ENCODE peak calls at places on chromosomes 4 and X, in ten cellular contexts. W, G, L, Z, V, C, J, Y, K and R are unnamed samples. For H3K4me1, the result is how much of the 10 kb centered on the place peaks cover.

GRCh38 chr4:148120216-148120615 is 322.0 kb downstream of the NR3C2 start:
- DNase-seq in L (no peak), K (no peak), J (no peak), G (no peak), Z (peak), V (no peak), Y (no peak), W (no peak), C (no peak), R (no peak)

GRCh38 chr4:18480928-18481327 is 459.4 kb upstream of the LCORL start:
- DNase-seq in K (no peak), Z (no peak), Y (no peak), V (no peak), L (no peak), G (no peak), W (no peak), J (no peak), C (no peak), R (no peak)

GRCh38 chr4:7392438-7393374 is 42.0 kb downstream of the PSAPL1 start:
- DNase-seq in G (peak), J (peak), Y (no peak), W (peak), V (peak), Z (peak), L (no peak), K (no peak), C (no peak), R (no peak)

GRCh38 chr4:1792832-1793495 is at the start of gene FGFR3:
- DNase-seq in C (no peak), J (peak), L (peak), W (peak), K (no peak), Y (no peak), V (no peak), G (peak), Z (peak), R (no peak)

GRCh38 chr4:24722026-24722568 is 73.3 kb upstream of the SOD3 start:
- DNase-seq in L (no peak), K (no peak), J (no peak), W (no peak), Y (no peak), G (no peak), C (no peak), Z (no peak), V (no peak), R (no peak)

GRCh38 chrX:81377329-81377728 is 175.4 kb downstream of the SH3BGRL start:
- DNase-seq in K (no peak), J (peak), G (no peak), Z (peak), L (no peak), Y (no peak), V (peak), W (no peak), C (no peak), R (peak)

GRCh38 chrX:100615015-100615414 is 21.6 kb downstream of the TSPAN6 start:
- DNase-seq in Y (no peak), C (peak), W (no peak), G (peak), Z (peak), J (peak), L (no peak), K (peak), V (peak), R (no peak)

GRCh38 chr4:152962160-152962559 is 26.0 kb downstream of the FHDC1 start:
- DNase-seq in W (no peak), Z (no peak), C (no peak), J (no peak), L (no peak), Y (no peak), V (no peak), G (no peak), K (no peak), R (no peak)

GRCh38 chr4:182978152-182978827 is 61.1 kb upstream of the DCTD start:
- DNase-seq in Z (peak), C (no peak), L (no peak), K (no peak), Y (no peak), W (no peak), V (peak), J (peak), G (no peak), R (no peak)

GRCh38 chr4:81485310-81485980 is 13.7 kb upstream of the RASGEF1B start:
- DNase-seq in W (no peak), G (no peak), K (no peak), Y (no peak), L (no peak), J (no peak), Z (no peak), C (no peak), V (no peak), R (no peak)

GRCh38 chr4:98262431-98262830 is 1.2 kb downstream of the RAP1GDS1 start:
- DNase-seq in K (no peak), Z (peak), W (no peak), J (peak), Y (no peak), C (no peak), V (no peak), L (no peak), G (no peak), R (peak)

GRCh38 chrX:70635227-70635626 is 190.6 kb downstream of the DLG3 start:
- DNase-seq in Y (no peak), J (no peak), G (no peak), W (peak), K (no peak), C (no peak), V (no peak), Z (no peak), L (no peak), R (no peak)

GRCh38 chrX:65932173-65933084 is 107.5 kb downstream of the VSIG4 start:
- DNase-seq in Z (no peak), K (peak), W (no peak), Y (no peak), J (no peak), V (no peak), L (no peak), C (peak), G (no peak), R (no peak)

GRCh38 chr4:52098618-52099017 is 47.5 kb downstream of the SPATA18 start:
- DNase-seq in K (no peak), Z (peak), L (no peak), W (no peak), J (no peak), C (no peak), Y (no peak), V (no peak), G (no peak), R (no peak)

GRCh38 chrX:53362439-53362838 is 60.0 kb downstream of the SMC1A start:
- DNase-seq in K (no peak), G (no peak), W (no peak), V (no peak), Z (no peak), L (no peak), J (no peak), C (no peak), Y (no peak), R (no peak)

GRCh38 chrX:150897371-150898319 is 823 bp downstream of the CD99L2 start:
- DNase-seq in V (peak), C (no peak), Y (no peak), J (peak), W (peak), Z (peak), G (peak), K (no peak), L (peak), R (peak)

GRCh38 chr4:184104419-184105101 is 113.1 kb downstream of the ENPP6 start:
- DNase-seq in Z (no peak), W (no peak), G (no peak), L (no peak), V (peak), J (no peak), Y (no peak), C (no peak), K (no peak), R (no peak)
- H3K27ac ChIP-seq in Z (no peak), W (peak), G (peak), L (no peak), V (no peak), J (peak), Y (peak), C (no peak), K (peak), R (no peak)

GRCh38 chr4:100826808-100827548 is 309.2 kb upstream of the EMCN start:
- DNase-seq in K (no peak), L (no peak), Z (no peak), Y (no peak), V (no peak), G (no peak), J (no peak), C (no peak), W (no peak), R (no peak)

GRCh38 chr4:100826067-100826466 is 308.2 kb upstream of the EMCN start:
- DNase-seq in Z (no peak), C (no peak), K (no peak), L (no peak), V (no peak), G (no peak), Y (no peak), J (no peak), W (no peak), R (no peak)

GRCh38 chr4:100823993-100824323 is 306.1 kb upstream of the EMCN start:
- DNase-seq in V (no peak), Y (no peak), G (no peak), J (no peak), K (no peak), C (no peak), L (no peak), W (no peak), Z (no peak), R (no peak)

GRCh38 chr4:100820249-100820648 is 302.4 kb upstream of the EMCN start:
- DNase-seq in L (no peak), C (no peak), J (no peak), G (no peak), K (no peak), Y (no peak), W (no peak), V (no peak), Z (no peak), R (no peak)

GRCh38 chr4:100823066-100823992 is 305.5 kb upstream of the EMCN start:
- DNase-seq in J (no peak), G (no peak), K (no peak), L (no peak), W (no peak), Y (no peak), C (peak), Z (peak), V (peak), R (no peak)
- H3K4me1 ChIP-seq in J (under half), G (under half), K (under half), L (under half), W (under half), Y (under half), C (under half), Z (under half), V (under half), R (under half)

GRCh38 chrX:103063918-103064434 is at the start of gene BEX1:
- DNase-seq in J (peak), L (no peak), C (no peak), Y (peak), Z (peak), G (peak), K (no peak), V (peak), W (peak), R (peak)
- H3K4me3 ChIP-seq in J (peak), L (no peak), C (no peak), Y (peak), Z (peak), G (peak), K (peak), V (peak), W (peak), R (no peak)

GRCh38 chr4:6385288-6385687 is 87.1 kb downstream of the PPP2R2C start:
- DNase-seq in V (no peak), Y (no peak), L (no peak), G (no peak), W (no peak), K (no peak), J (no peak), Z (no peak), C (no peak), R (no peak)

GRCh38 chr4:6387946-6388345 is 84.5 kb downstream of the PPP2R2C start:
- DNase-seq in Z (no peak), L (no peak), Y (no peak), C (no peak), V (no peak), G (no peak), J (no peak), W (no peak), K (no peak), R (no peak)

GRCh38 chr4:6383929-6384328 is 88.5 kb downstream of the PPP2R2C start:
- DNase-seq in C (no peak), W (no peak), L (no peak), V (no peak), Z (no peak), K (no peak), Y (no peak), G (no peak), J (no peak), R (no peak)

GRCh38 chr4:6388713-6389112 is 83.7 kb downstream of the PPP2R2C start:
- DNase-seq in K (no peak), Z (no peak), J (no peak), Y (no peak), C (no peak), G (no peak), L (no peak), W (no peak), V (no peak), R (no peak)

DNA sequence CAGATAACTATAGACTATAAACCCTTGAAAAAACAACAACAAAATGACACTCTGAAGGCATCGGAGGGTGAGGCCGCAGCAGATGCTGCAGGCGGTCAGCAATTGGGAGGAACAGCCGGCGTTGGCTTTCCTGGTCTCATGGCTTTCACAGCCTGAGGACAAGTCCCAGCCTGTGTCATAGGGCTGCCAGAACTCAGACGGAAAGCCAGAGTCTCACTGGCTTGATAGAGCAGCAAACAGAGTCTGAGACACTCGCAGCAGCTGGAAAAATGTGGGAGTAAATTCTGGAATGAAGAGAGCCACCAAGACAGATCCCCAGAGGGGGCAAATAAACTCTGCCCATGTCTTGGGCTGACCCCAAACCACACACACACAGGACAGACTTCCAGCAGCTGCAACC is 86.3 kb downstream of the PPP2R2C start:
- DNase-seq in Y (no peak), C (no peak), Z (no peak), L (no peak), W (no peak), K (no peak), J (no peak), G (peak), V (no peak), R (no peak)
- H3K27ac ChIP-seq in Y (no peak), C (no peak), Z (no peak), L (no peak), W (no peak), K (no peak), J (no peak), G (no peak), V (no peak), R (no peak)

DNA sequence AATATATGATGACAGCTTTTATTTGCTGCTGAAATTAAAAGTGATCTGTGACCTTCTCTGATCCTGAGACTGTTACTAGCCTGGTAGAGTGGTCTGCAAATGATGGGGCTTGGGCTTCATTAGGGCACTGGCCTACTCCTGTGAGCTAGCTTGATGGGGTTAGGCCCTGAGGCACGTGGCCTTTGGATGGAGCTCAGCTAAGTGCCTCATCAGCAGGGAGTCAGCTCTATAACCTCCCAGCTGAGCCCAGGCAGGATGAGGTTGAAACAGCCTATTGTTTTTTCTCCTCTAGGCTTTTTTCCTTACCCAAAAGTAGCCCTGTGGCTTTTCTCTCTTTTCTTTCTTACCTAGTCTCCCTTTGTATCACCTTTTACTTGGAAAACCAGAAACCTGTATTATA is 92.2 kb downstream of the AFF2 start:
- DNase-seq in W (no peak), C (no peak), V (no peak), Z (no peak), G (no peak), Y (no peak), J (no peak), L (no peak), K (no peak), R (no peak)
- H3K4me1 ChIP-seq in W (under half), C (under half), V (under half), Z (under half), G (under half), Y (under half), J (under half), L (under half), K (under half), R (under half)

DNA sequence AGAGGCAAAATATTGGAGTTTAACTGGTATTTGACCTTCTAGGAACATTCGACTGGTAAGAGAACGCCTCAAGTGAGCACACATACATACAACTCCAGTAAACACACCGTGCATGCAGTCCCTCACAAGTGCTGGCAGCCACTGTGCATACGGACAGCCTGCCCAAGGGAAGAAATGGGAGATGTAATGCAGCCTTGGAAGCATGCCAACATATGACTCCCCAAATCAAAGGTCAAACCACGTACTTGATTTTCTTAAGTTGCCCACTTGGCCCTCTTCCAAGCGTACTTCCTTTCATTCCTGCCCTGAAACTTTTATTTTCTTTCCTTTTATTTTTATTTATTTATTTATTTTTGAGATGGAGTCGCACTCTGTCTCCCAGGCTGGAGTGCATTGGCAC is 206.6 kb downstream of the SPRY1 start:
- DNase-seq in G (no peak), V (peak), L (no peak), J (peak), Z (peak), C (no peak), Y (no peak), K (no peak), W (no peak), R (no peak)
- H3K4me3 ChIP-seq in G (no peak), V (no peak), L (no peak), J (no peak), Z (no peak), C (no peak), Y (no peak), K (no peak), W (no peak), R (no peak)

GRCh38 chr4:169663402-169663801 is 43.0 kb downstream of the CLCN3 start:
- DNase-seq in J (no peak), W (no peak), L (no peak), V (no peak), G (no peak), Y (no peak), K (no peak), Z (no peak), C (no peak), R (no peak)
- H3K27ac ChIP-seq in J (peak), W (no peak), L (no peak), V (no peak), G (peak), Y (no peak), K (no peak), Z (no peak), C (no peak), R (no peak)

DNA sequence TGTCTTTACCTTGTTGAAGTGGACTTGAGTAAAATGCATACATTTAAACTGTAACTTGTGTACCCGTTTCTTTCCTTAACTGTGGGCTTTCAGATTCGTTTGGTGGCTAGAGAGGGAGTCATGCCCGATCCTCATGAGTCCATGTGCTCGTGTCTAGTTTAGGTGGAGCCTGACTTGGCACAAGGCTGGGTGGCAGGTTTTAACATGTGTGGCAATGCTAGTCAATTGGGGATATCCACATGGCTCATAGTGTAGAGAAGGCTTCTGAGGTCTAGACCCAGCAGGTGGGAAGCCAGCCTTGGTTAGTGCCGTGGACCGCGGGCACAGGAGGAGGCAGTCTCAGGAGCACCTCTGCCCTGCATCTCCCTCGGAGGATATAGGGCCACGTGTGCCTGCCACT is 48.5 kb upstream of the CLCN4 start:
- DNase-seq in G (no peak), Y (no peak), W (no peak), K (no peak), Z (no peak), J (no peak), C (no peak), L (no peak), V (no peak), R (no peak)
- H3K4me1 ChIP-seq in G (under half), Y (half or more), W (under half), K (under half), Z (under half), J (under half), C (under half), L (under half), V (under half), R (under half)

DNA sequence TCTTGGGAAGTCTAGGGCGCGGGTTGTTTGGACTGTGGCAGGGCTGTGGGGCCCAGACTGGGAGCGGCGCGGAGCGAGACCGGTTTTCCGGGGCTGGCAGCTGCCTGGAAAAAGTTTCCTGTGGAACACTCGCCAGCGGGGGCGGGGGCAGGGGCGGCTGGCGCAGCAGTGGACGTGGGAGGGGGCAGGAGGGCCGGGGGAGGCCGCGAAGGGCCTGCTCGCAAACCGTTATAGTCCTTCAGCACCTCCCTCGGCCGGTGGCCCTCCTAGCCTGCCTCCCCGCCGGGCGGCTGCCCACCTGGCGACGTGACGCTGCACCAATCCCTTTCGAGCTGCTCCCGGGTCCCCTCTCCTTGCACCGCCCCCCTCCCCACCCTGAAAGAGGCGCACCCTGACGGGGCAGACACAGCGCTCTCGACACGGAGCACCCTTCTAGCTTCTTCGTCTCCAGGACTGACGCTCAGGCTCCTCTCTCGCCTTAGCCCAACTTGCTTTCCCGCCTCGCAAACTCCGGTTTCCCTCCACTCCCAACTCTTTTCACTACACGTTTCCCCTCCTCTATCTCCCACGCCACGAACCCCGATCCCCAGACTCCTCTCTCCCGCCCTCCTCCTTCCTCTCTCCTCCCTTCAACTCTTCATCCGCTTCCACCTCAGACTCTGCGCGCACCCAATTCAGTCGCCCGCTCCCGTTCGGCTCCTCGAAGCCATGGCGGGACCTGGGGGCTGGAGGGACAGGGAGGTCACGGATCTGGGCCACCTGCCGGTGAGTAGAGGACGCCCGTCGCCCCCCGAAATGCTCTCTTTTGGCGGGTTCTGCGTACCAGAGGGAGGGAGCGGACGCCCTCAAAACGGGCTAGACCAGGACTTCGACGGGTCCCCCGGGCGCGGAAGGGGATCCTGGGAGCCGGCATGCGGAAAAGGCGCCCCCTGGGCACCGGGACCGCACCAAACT is at the start of gene NRK:
- DNase-seq in V (peak), Y (peak), G (peak), K (peak), Z (no peak), L (no peak), W (peak), C (no peak), J (peak), R (no peak)
- H3K4me3 ChIP-seq in V (peak), Y (peak), G (peak), K (peak), Z (no peak), L (no peak), W (no peak), C (no peak), J (peak), R (no peak)